ENCODE peak calls at places on chromosomes 3 and 15, in seven cellular contexts. One of them, this sample, is unnamed.

GRCh38 chr3:99751649-99752048 is 66.0 kb upstream of the CMSS1 start:
- DNase-seq in breast epithelium: no peak
- DNase-seq in IMR-90: peak; percentile 89
- DNase-seq in heart left ventricle: no peak
- DNase-seq in body of pancreas: no peak
- DNase-seq in A549: no peak
- DNase-seq in transverse colon: no peak
- DNase-seq in this sample: peak; percentile 9

GRCh38 chr15:46304320-46304719 is 669.5 kb downstream of the SQOR start:
- DNase-seq in breast epithelium: no peak
- DNase-seq in IMR-90: no peak
- DNase-seq in heart left ventricle: no peak
- DNase-seq in body of pancreas: no peak
- DNase-seq in A549: peak; percentile 2
- DNase-seq in transverse colon: no peak
- DNase-seq in this sample: peak; percentile 13

GRCh38 chr15:59976480-59976879 is 27.6 kb upstream of the FOXB1 start:
- DNase-seq in breast epithelium: no peak
- DNase-seq in IMR-90: no peak
- DNase-seq in heart left ventricle: no peak
- DNase-seq in body of pancreas: no peak
- DNase-seq in A549: no peak
- DNase-seq in transverse colon: no peak
- DNase-seq in this sample: no peak

GRCh38 chr3:11538581-11538980 is 105.1 kb downstream of the VGLL4 start:
- DNase-seq in breast epithelium: no peak
- DNase-seq in IMR-90: no peak
- DNase-seq in heart left ventricle: no peak
- DNase-seq in body of pancreas: no peak
- DNase-seq in A549: no peak
- DNase-seq in transverse colon: no peak
- DNase-seq in this sample: no peak

GRCh38 chr3:127286571-127287140 is 1.2 kb downstream of the PRR20G start:
- DNase-seq in breast epithelium: no peak
- DNase-seq in IMR-90: peak; percentile 6
- DNase-seq in heart left ventricle: no peak
- DNase-seq in body of pancreas: no peak
- DNase-seq in A549: no peak
- DNase-seq in transverse colon: no peak
- DNase-seq in this sample: peak; percentile 23

GRCh38 chr3:60809857-60810256 is 441.4 kb downstream of the FHIT start:
- DNase-seq in breast epithelium: no peak
- DNase-seq in IMR-90: no peak
- DNase-seq in heart left ventricle: no peak
- DNase-seq in body of pancreas: no peak
- DNase-seq in A549: no peak
- DNase-seq in transverse colon: no peak
- DNase-seq in this sample: no peak

GRCh38 chr15:80832676-80833075 is 53.5 kb downstream of the CEMIP start:
- DNase-seq in breast epithelium: no peak
- DNase-seq in IMR-90: no peak
- DNase-seq in heart left ventricle: no peak
- DNase-seq in body of pancreas: no peak
- DNase-seq in A549: no peak
- DNase-seq in transverse colon: no peak
- DNase-seq in this sample: no peak

GRCh38 chr15:70854669-70854976 is 666 bp upstream of the LARP6 start:
- DNase-seq in breast epithelium: no peak
- DNase-seq in IMR-90: peak; percentile 62
- DNase-seq in heart left ventricle: no peak
- DNase-seq in body of pancreas: no peak
- DNase-seq in A549: no peak
- DNase-seq in transverse colon: no peak
- DNase-seq in this sample: peak; percentile 46

DNA sequence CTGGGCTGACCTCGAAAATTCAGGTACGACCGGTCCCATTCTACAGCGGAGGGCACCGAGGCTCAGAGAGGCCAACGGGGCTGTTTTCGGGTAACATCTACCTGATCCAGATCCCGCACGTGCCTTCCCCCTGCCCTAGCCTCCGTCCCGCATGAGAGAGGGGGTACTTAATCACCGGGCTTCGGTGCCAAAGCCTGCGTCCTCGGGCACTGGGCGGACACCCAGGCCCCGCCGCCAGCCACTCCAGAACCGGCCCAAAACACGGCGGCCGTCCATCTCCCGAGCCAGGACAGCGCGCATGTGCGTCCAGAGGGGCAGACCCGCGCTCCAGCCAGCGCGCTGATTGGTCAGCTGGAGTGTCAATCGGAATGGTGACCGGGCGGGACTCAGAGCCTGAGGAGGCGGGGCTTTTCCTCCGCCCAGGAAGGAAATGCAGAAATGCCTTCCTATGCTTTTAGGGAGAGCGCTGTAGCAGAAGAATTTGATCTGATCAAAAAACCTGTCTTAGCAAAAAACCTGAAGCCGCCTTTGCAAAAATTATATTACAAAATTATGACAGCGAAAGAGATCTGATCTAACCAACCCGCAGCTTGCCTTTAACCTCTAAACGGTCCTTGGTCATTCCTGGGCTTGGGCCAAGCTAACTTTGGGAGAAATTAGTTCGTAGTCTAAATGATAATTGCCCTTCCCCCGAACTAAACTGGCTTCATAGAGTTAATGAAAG is at the start of gene RPUSD3:
- DNase-seq in breast epithelium: peak; percentile 95
- DNase-seq in IMR-90: peak; percentile 93
- DNase-seq in heart left ventricle: peak; percentile 99
- DNase-seq in body of pancreas: peak; percentile 98
- DNase-seq in A549: peak; percentile 99
- DNase-seq in transverse colon: peak; percentile 99
- DNase-seq in this sample: peak; percentile 93
- TF ChIP-seq POLR2A in breast epithelium: peak; percentile 64
- TF ChIP-seq POLR2A in IMR-90: no peak
- TF ChIP-seq POLR2A in heart left ventricle: peak; percentile 87
- TF ChIP-seq POLR2A in body of pancreas: peak; percentile 61
- TF ChIP-seq POLR2A in A549: peak; percentile 82
- TF ChIP-seq POLR2A in transverse colon: no peak
- TF ChIP-seq POLR2A in this sample: peak; percentile 88

GRCh38 chr3:29181872-29182271 is 99.0 kb upstream of the RBMS3 start:
- DNase-seq in breast epithelium: no peak
- DNase-seq in IMR-90: no peak
- DNase-seq in heart left ventricle: no peak
- DNase-seq in body of pancreas: no peak
- DNase-seq in A549: no peak
- DNase-seq in transverse colon: no peak
- DNase-seq in this sample: no peak

GRCh38 chr3:29185706-29186105 is 95.2 kb upstream of the RBMS3 start:
- DNase-seq in breast epithelium: no peak
- DNase-seq in IMR-90: peak; percentile 44
- DNase-seq in heart left ventricle: no peak
- DNase-seq in body of pancreas: no peak
- DNase-seq in A549: no peak
- DNase-seq in transverse colon: no peak
- DNase-seq in this sample: no peak

GRCh38 chr3:29178809-29179793 is 101.8 kb upstream of the RBMS3 start:
- DNase-seq in breast epithelium: no peak
- DNase-seq in IMR-90: no peak
- DNase-seq in heart left ventricle: no peak
- DNase-seq in body of pancreas: no peak
- DNase-seq in A549: no peak
- DNase-seq in transverse colon: no peak
- DNase-seq in this sample: no peak

GRCh38 chr3:29183346-29184087 is 97.4 kb upstream of the RBMS3 start:
- DNase-seq in breast epithelium: no peak
- DNase-seq in IMR-90: peak; percentile 93
- DNase-seq in heart left ventricle: no peak
- DNase-seq in body of pancreas: no peak
- DNase-seq in A549: no peak
- DNase-seq in transverse colon: no peak
- DNase-seq in this sample: no peak

DNA sequence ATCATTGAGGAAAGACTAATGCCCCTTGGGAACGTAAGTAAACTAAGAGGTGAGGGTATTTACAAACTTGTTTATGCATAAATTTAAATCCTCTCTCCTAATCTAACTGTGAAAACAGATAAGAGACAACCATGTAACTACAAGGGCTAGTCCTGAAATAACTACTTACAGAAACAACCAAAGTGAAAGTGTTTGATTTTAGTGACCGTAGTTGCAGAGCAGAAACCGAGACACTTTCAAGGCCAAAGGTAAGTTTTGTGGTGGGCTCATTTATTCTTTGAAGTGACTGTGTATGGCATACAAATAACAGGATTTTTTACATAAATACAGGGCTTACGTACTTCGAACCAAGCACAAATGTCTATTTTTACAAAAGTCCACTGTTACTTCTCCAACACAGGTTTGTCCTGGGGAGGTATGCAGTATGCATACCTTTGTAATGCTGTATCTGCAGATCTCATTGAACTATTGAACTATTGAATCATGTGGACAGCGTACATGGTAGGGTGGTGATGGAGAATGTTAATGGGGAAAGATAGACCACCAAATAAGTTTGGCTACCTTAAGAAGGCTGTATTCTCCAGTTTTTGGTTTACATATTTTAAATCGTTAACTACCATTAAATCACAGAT is 99.6 kb upstream of the RBMS3 start:
- DNase-seq in breast epithelium: no peak
- DNase-seq in IMR-90: no peak
- DNase-seq in heart left ventricle: no peak
- DNase-seq in body of pancreas: no peak
- DNase-seq in A549: no peak
- DNase-seq in transverse colon: no peak
- DNase-seq in this sample: no peak
- TF ChIP-seq POLR2A in breast epithelium: no peak
- TF ChIP-seq POLR2A in IMR-90: no peak
- TF ChIP-seq POLR2A in heart left ventricle: no peak
- TF ChIP-seq POLR2A in body of pancreas: no peak
- TF ChIP-seq POLR2A in A549: no peak
- TF ChIP-seq POLR2A in transverse colon: no peak
- TF ChIP-seq POLR2A in this sample: no peak

DNA sequence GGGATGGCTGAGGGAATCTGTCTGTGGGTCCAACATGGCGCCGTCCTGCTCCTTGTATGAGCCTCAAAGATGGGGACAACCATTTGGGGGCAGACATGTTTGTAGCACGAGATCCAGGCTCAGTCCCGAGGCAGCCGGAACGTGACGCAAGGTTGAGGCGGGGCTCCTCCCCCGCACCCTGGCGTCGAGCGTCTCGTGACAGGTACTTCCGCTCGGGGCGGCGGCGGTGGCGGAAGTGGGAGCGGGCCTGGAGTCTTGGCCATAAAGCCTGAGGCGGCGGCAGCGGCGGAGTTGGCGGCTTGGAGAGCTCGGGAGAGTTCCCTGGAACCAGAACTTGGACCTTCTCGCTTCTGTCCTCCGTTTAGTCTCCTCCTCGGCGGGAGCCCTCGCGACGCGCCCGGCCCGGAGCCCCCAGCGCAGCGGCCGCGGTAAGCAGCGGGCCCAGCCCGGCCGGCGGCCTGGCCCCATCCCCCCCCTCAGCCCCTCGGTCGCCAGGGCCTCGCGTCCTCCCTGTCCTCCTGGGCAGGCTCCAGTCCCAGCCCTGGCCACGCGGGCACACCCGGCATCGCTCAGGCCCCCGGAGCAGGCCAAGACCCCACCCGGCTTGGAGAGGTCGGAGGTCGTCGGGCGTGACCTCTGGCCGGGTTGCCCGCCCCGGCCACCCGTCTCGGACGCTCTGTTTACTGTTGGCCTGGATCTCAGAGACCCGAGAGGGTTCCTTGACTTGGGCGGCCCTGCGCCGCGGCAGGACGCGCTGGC is at the start of gene RAB7A:
- DNase-seq in breast epithelium: peak; percentile 99
- DNase-seq in IMR-90: peak; percentile 98
- DNase-seq in heart left ventricle: peak; percentile 98
- DNase-seq in body of pancreas: peak; percentile 98
- DNase-seq in A549: peak; percentile 90
- DNase-seq in transverse colon: peak; percentile 98
- DNase-seq in this sample: peak; percentile 96
- TF ChIP-seq POLR2A in breast epithelium: peak; percentile 88
- TF ChIP-seq POLR2A in IMR-90: peak; percentile 98
- TF ChIP-seq POLR2A in heart left ventricle: peak; percentile 89
- TF ChIP-seq POLR2A in body of pancreas: peak; percentile 95
- TF ChIP-seq POLR2A in A549: peak; percentile 49
- TF ChIP-seq POLR2A in transverse colon: peak; percentile 94
- TF ChIP-seq POLR2A in this sample: peak; percentile 76

DNA sequence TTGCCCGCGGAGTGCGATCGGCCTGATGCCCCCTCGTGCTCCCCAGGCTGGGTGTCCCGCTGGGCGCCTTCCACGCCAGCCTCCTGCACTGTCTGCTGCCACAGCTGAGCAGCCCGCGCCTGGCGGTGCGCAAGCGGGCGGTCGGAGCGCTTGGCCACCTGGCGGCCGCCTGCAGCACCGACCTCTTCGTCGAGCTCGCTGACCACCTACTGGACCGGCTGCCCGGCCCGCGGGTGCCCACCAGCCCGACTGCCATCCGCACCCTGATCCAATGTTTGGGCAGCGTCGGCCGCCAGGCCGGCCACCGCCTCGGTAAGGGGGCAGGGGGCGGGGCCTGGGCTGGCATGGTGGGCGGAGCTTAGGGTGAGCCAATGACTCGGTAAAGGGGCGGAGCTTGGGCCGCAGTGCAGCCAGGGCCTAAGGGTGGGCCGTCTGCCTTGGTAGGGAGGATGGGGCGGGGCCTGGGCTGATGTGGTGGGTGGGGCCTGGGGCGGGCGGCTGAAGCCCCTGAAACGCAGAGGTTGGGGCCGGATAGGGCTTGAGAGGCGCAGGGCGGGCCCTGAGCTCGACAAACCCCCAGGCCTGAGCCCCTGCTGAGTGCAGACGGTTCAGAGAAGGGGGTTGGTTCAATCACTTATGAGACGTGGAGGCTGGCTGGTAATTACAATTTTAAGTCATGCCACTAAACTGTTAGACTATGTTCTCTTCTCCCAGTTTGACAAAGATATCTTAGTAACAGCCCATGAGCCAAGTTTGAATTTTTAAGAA is 13.7 kb downstream of the CAND2 start:
- DNase-seq in breast epithelium: peak; percentile 92
- DNase-seq in IMR-90: peak; percentile 81
- DNase-seq in heart left ventricle: peak; percentile 95
- DNase-seq in body of pancreas: peak; percentile 98
- DNase-seq in A549: peak; percentile 90
- DNase-seq in transverse colon: peak; percentile 97
- DNase-seq in this sample: peak; percentile 92
- TF ChIP-seq POLR2A in breast epithelium: peak; percentile 13
- TF ChIP-seq POLR2A in IMR-90: no peak
- TF ChIP-seq POLR2A in heart left ventricle: peak; percentile 77
- TF ChIP-seq POLR2A in body of pancreas: peak; percentile 55
- TF ChIP-seq POLR2A in A549: peak; percentile 85
- TF ChIP-seq POLR2A in transverse colon: peak; percentile 20
- TF ChIP-seq POLR2A in this sample: peak; percentile 69